ENCODE peak calls at places on chromosome 1, in eight cellular contexts. G is esophagus squamous epithelium, T is A549, Y is tibial nerve, S is ovary, M is body of pancreas, I is uterus, Z is transverse colon. W is an unnamed sample.

GRCh38 chr1:118716775-118717174 is 271.4 kb downstream of the TBX15 start:
- DNase-seq in Z (no peak), Y (no peak), G (no peak), I (no peak), S (no peak), M (no peak), T (no peak), W (no peak)

GRCh38 chr1:155008015-155008941 is 5.7 kb downstream of the ZBTB7B start:
- DNase-seq in I (no peak), T (no peak), G (no peak), M (no peak), S (no peak), Z (peak; percentile 71), Y (no peak), W (peak; percentile 79)

GRCh38 chr1:98991127-98992003 is 13.3 kb downstream of the PLPPR5 start:
- DNase-seq in G (no peak), S (no peak), M (no peak), Z (no peak), I (no peak), Y (no peak), T (no peak), W (no peak)

GRCh38 chr1:224615861-224616760 is at the start of gene CNIH3:
- DNase-seq in Z (no peak), I (no peak), M (peak; percentile 87), G (no peak), T (peak; percentile 43), Y (no peak), S (no peak), W (peak; percentile 23)

GRCh38 chr1:6025269-6026094 is 20.2 kb upstream of the KCNAB2 start:
- DNase-seq in I (no peak), Y (no peak), T (no peak), Z (no peak), M (no peak), G (no peak), S (no peak), W (no peak)

GRCh38 chr1:161915051-161915503 is 108.6 kb downstream of the OLFML2B start:
- DNase-seq in Z (no peak), S (no peak), G (no peak), Y (no peak), T (no peak), I (no peak), M (no peak), W (no peak)

GRCh38 chr1:169722784-169723183 is 11.1 kb downstream of the SELE start:
- DNase-seq in I (no peak), G (no peak), S (no peak), Z (no peak), T (no peak), M (no peak), Y (no peak), W (no peak)

GRCh38 chr1:78070758-78071157 is 25.0 kb downstream of the GIPC2 start:
- DNase-seq in G (no peak), Z (no peak), M (no peak), Y (no peak), T (peak; percentile 21), S (no peak), I (no peak), W (no peak)

GRCh38 chr1:189678779-189679178 is 798.9 kb downstream of the BRINP3 start:
- DNase-seq in M (no peak), I (no peak), T (no peak), Y (no peak), G (no peak), S (no peak), Z (no peak), W (no peak)

GRCh38 chr1:117967472-117967871 is 37.9 kb downstream of the WDR3 start:
- DNase-seq in M (no peak), G (no peak), Z (no peak), S (no peak), T (no peak), I (no peak), Y (no peak), W (no peak)

GRCh38 chr1:95352767-95353166 is 118.8 kb downstream of the RWDD3 start:
- DNase-seq in I (no peak), M (peak; percentile 15), T (no peak), Y (no peak), S (no peak), G (no peak), Z (no peak), W (peak; percentile 69)

GRCh38 chr1:235908742-235909520 is 42.2 kb upstream of the LYST start:
- DNase-seq in T (peak; percentile 67), Z (no peak), I (no peak), G (no peak), Y (no peak), S (no peak), M (no peak), W (peak; percentile 43)

GRCh38 chr1:66532214-66532613 is 1.7 kb upstream of the SGIP1 start:
- DNase-seq in I (no peak), S (no peak), Z (no peak), T (no peak), G (no peak), Y (no peak), M (no peak), W (no peak)

GRCh38 chr1:186749820-186750219 is 69.6 kb upstream of the PTGS2 start:
- DNase-seq in T (no peak), M (no peak), I (no peak), S (no peak), Y (no peak), Z (no peak), G (no peak), W (no peak)

GRCh38 chr1:76443217-76443616 is 368.7 kb downstream of the ST6GALNAC3 start:
- DNase-seq in G (no peak), I (no peak), M (no peak), S (no peak), Z (no peak), T (no peak), Y (no peak), W (no peak)

GRCh38 chr1:177165069-177165439 is 542 bp upstream of the ASTN1 start:
- DNase-seq in M (no peak), I (no peak), Z (no peak), Y (no peak), T (no peak), G (no peak), S (no peak), W (no peak)

GRCh38 chr1:228176461-228177182 is 11.0 kb downstream of the IBA57 start:
- DNase-seq in Y (no peak), G (no peak), Z (no peak), M (no peak), S (peak; percentile 27), I (no peak), T (no peak), W (no peak)

DNA sequence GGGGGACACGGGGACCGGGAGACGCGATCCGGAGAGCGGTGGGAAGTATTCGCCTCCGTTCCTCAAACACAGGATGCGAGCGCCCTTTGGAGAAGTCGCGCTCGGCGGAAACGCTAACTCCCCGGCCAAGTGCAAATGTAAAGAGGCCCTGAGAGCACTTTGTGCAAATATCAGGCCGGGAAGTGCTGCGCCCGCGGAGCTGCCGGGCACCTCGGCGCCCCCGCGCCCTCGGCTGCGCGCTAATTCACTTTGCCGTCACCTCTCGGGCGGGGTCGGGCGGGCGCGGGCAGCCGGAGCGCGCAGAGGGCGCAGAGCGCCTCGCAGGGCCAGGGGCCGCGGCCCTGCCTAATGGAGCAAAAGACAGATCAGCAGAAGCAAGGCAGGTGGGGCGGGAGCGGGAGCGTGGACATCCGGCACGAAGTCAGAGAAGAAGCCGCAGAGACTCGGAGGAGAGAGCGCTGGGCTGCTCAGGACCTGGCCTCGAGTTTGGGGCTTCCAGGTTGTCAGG is 281.1 kb downstream of the RRAGC start:
- DNase-seq in T (no peak), M (no peak), S (no peak), I (no peak), Z (no peak), Y (no peak), G (no peak), W (no peak)
- H3K27ac ChIP-seq in T (no peak overlapping the region), M (no peak overlapping the region), S (no peak overlapping the region), I (no peak overlapping the region), Z (no peak overlapping the region), Y (no peak overlapping the region), G (no peak overlapping the region), W (no peak overlapping the region)

DNA sequence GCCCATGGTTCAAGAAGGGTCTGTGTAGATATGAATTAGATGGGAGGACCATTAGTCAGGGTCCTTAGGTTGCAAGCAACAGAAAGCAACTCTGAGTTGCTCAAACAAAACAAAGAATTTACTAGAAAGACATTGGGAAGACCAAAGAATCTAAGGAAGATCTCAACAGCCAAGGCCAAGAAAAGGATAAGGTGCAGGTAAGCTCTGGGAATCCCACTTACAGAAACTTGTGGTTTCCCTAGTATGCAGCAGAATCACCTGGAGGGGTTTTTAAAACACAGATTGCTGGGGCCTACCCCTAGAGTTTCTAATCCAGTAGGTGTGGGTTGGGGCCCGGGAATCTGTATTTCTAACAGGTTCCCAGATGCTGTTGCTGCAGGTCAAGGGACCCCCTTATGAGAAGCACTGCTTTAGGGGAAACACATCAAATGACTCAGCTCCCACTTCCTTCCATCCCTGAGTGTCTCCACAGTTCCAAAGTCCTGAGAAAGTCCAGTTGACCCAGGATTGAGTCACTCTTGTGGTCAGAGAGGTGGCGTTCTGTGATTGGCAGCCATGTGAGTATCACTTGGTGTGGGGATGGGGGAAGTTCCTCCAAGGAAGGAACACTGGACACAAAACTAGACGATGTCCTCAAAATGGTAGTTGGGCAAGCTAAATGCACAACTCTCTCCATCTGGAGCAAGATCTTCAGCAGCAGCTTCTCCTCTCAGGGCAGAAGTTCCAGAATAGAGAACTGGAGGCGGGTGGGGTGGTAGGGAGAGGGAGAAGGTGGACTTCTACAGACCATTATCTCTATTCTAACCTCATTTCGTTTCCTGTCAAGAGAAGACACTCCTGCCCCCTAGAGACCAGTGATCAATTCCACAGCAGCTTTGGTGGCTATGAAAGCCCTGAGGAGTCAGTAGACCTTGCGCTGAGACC is 24.2 kb upstream of the EYA3 start:
- DNase-seq in Z (peak; percentile 30), S (no peak), I (no peak), T (no peak), Y (peak; percentile 31), M (no peak), G (no peak), W (no peak)
- TF ChIP-seq CTCF in Z (no peak), S (no peak), I (no peak), T (no peak), Y (no peak), M (no peak), G (no peak), W (no peak)

DNA sequence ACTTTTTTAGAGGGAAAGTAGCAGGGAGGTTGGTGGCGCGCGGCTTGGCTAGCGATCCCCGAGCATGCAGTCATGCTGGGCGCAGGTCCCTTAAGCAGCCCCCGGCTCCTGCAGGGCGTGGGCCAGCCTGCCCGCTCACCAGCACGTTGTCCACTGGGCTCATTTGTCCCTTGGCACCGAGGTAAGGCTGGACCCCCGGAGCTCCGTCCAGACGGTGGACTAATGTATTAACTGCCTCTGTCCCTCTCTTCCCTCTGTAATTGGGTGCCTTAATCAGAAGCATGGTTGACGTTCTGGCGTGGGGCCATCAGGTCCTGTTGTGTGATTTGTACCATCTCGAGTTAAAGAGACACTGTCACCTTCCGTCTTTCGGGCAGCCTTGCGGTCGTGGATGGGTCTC is 17.7 kb downstream of the TMEM201 start:
- DNase-seq in Y (no peak), M (no peak), G (no peak), Z (no peak), I (no peak), S (no peak), T (no peak), W (no peak)
- TF ChIP-seq POLR2A in Y (no peak), M (no peak), G (no peak), Z (no peak), I (no peak), S (no peak), T (no peak), W (no peak)

DNA sequence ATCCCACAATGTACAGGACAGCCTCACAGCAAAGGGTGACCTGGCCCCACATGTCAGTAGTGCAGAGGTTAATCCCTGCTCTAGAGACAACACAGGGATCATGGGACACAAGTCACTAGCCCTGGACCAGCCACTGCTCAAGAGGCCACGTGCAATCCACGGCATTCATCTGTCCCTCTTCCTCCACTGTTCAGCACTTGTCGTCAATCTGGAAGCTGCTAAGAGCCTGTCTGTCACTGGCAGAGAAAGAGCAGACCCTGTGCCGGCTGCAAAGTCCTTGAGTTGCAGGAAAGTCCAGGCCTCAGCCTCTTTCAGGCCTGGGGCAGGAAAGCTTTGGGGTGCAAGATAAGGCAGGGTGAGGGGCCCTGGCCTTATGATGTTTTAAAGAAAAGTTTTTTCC is 16.7 kb downstream of the CELA2B start:
- DNase-seq in S (no peak), G (no peak), Z (no peak), M (no peak), Y (no peak), I (no peak), T (no peak), W (no peak)
- H3K27ac ChIP-seq in S (no peak overlapping the region), G (no peak overlapping the region), Z (no peak overlapping the region), M (peak overlapping the region; percentile 35), Y (no peak overlapping the region), I (no peak overlapping the region), T (no peak overlapping the region), W (no peak overlapping the region)